ENCODE peak calls at places on chromosome 20, in seven cellular contexts. H is PC-3, W is MM.1S, X is neural progenitor cell, U is OCI-LY7, T is HCT116, M is hepatocyte. G is an unnamed sample.
A peak's percentile ranks its signal among the peaks of the same experiment; 100 is the strongest.

GRCh38 chr20:52975024-52975732 is 3.0 kb downstream of the TSHZ2 start:
- DNase-seq in H (peak; percentile 38), W (no peak), M (no peak), T (no peak), U (no peak), X (no peak), G (peak; percentile 37)

GRCh38 chr20:58504566-58504965 is 10.6 kb downstream of the APCDD1L start:
- DNase-seq in T (no peak), H (no peak), U (no peak), W (no peak), X (no peak), M (no peak), G (no peak)

GRCh38 chr20:6769953-6770831 is 2.7 kb downstream of the BMP2 start:
- DNase-seq in X (peak; percentile 64), T (no peak), H (no peak), U (no peak), W (no peak), M (peak; percentile 79), G (peak; percentile 23)

GRCh38 chr20:43572891-43573290 is 14.1 kb downstream of the SGK2 start:
- DNase-seq in W (no peak), X (no peak), H (no peak), U (no peak), T (no peak), M (no peak), G (no peak)

GRCh38 chr20:43840382-43841070 is 74.1 kb upstream of the TOX2 start:
- DNase-seq in M (no peak), U (peak; percentile 60), X (peak; percentile 60), W (peak; percentile 29), T (peak; percentile 12), H (peak; percentile 68), G (peak; percentile 71)

GRCh38 chr20:21490105-21490504 is 23.8 kb downstream of the NKX2-2 start:
- DNase-seq in U (no peak), X (no peak), T (no peak), H (peak; percentile 45), W (no peak), M (no peak), G (no peak)

GRCh38 chr20:33664762-33665144 is 2.0 kb upstream of the ACTL10 start:
- DNase-seq in U (no peak), H (no peak), X (no peak), M (no peak), T (no peak), W (no peak), G (peak; percentile 39)

GRCh38 chr20:50259705-50260479 is 69.3 kb downstream of the CEBPB start:
- DNase-seq in M (no peak), T (no peak), H (no peak), W (no peak), X (no peak), U (no peak), G (no peak)

GRCh38 chr20:49288784-49289696 is 11.2 kb upstream of the ZNFX1 start:
- DNase-seq in X (no peak), T (no peak), W (no peak), M (peak; percentile 48), U (no peak), H (peak; percentile 87), G (no peak)

GRCh38 chr20:8116067-8116811 is 15.8 kb upstream of the PLCB1 start:
- DNase-seq in T (no peak), X (no peak), H (no peak), U (no peak), W (no peak), M (no peak), G (no peak)

GRCh38 chr20:50848341-50848808 is 53.5 kb downstream of the BCAS4 start:
- DNase-seq in M (no peak), W (no peak), U (peak; percentile 45), T (no peak), H (no peak), X (no peak), G (no peak)

GRCh38 chr20:52256465-52256864 is 64.9 kb upstream of the ZFP64 start:
- DNase-seq in W (no peak), U (no peak), T (no peak), M (no peak), H (no peak), X (no peak), G (no peak)

GRCh38 chr20:1324598-1325172 is 4.3 kb downstream of the SDCBP2 start:
- DNase-seq in H (peak; percentile 66), M (no peak), X (no peak), T (no peak), W (no peak), U (no peak), G (no peak)

GRCh38 chr20:1094706-1095220 is 23.6 kb upstream of the PSMF1 start:
- DNase-seq in U (no peak), W (no peak), M (no peak), H (no peak), X (no peak), T (no peak), G (peak; percentile 42)

GRCh38 chr20:50120935-50121693 is 8.2 kb upstream of the UBE2V1 start:
- DNase-seq in H (peak; percentile 87), M (peak; percentile 61), W (peak; percentile 70), T (peak; percentile 56), X (peak; percentile 70), U (peak; percentile 54), G (peak; percentile 83)

GRCh38 chr20:20743511-20744169 is 31.2 kb upstream of the RALGAPA2 start:
- DNase-seq in X (peak; percentile 83), W (no peak), U (no peak), M (peak; percentile 56), T (no peak), H (no peak), G (no peak)

GRCh38 chr20:57008217-57008616 is 258.2 kb downstream of the BMP7 start:
- DNase-seq in M (no peak), U (no peak), W (no peak), H (peak; percentile 76), X (peak; percentile 16), T (no peak), G (no peak)

GRCh38 chr20:6430381-6430780 is 307.6 kb upstream of the FERMT1 start:
- DNase-seq in X (no peak), H (no peak), W (no peak), M (no peak), U (no peak), T (no peak), G (no peak)

GRCh38 chr20:50911716-50912115 is 19.5 kb downstream of the ADNP start:
- DNase-seq in W (no peak), M (no peak), X (no peak), T (no peak), U (no peak), H (no peak), G (no peak)

GRCh38 chr20:51400051-51400926 is 142.2 kb downstream of the NFATC2 start:
- DNase-seq in H (no peak), U (peak; percentile 81), X (no peak), M (no peak), W (peak; percentile 93), T (no peak), G (no peak)

GRCh38 chr20:4227085-4227821 is 211.9 kb upstream of the RNF24 start:
- DNase-seq in M (no peak), X (peak; percentile 45), W (peak; percentile 16), U (peak; percentile 8), H (peak; percentile 69), T (no peak), G (no peak)
- TF ChIP-seq CTCF in M (peak; percentile 17), X (peak; percentile 48), W (peak; percentile 53), U (peak; percentile 58), H (peak; percentile 68), T (peak; percentile 74), G (peak; percentile 69)

GRCh38 chr20:36441416-36441815 is 99.9 kb upstream of the MYL9 start:
- DNase-seq in T (no peak), U (no peak), X (no peak), W (no peak), H (no peak), M (no peak), G (no peak)

GRCh38 chr20:36446557-36446956 is 94.8 kb upstream of the MYL9 start:
- DNase-seq in M (no peak), X (no peak), U (no peak), T (no peak), H (no peak), W (no peak), G (no peak)

GRCh38 chr20:36449663-36450062 is 91.7 kb upstream of the MYL9 start:
- DNase-seq in T (no peak), X (no peak), U (no peak), M (no peak), W (no peak), H (no peak), G (no peak)

GRCh38 chr20:36445847-36446246 is 95.5 kb upstream of the MYL9 start:
- DNase-seq in M (no peak), X (no peak), U (no peak), W (no peak), H (no peak), T (no peak), G (no peak)

GRCh38 chr20:36447101-36447500 is 94.2 kb upstream of the MYL9 start:
- DNase-seq in U (no peak), W (no peak), H (peak; percentile 48), X (no peak), M (peak; percentile 36), T (no peak), G (no peak)
- TF ChIP-seq EZH2phosphoT487 in U (no peak), W (no peak), H (no peak), X (no peak), M (no peak), T (no peak), G (no peak)

GRCh38 chr20:12967932-12968331 is 40.8 kb upstream of the SPTLC3 start:
- DNase-seq in X (no peak), W (no peak), U (no peak), M (no peak), H (no peak), T (no peak), G (no peak)

GRCh38 chr20:12966468-12967085 is 42.2 kb upstream of the SPTLC3 start:
- DNase-seq in U (no peak), T (no peak), H (peak; percentile 75), W (peak; percentile 37), X (peak; percentile 23), M (peak; percentile 60), G (no peak)

GRCh38 chr20:12969071-12969669 is 39.6 kb upstream of the SPTLC3 start:
- DNase-seq in H (peak; percentile 94), M (no peak), T (no peak), U (no peak), W (no peak), X (no peak), G (no peak)

GRCh38 chr20:12968472-12968871 is 40.3 kb upstream of the SPTLC3 start:
- DNase-seq in H (no peak), T (no peak), X (no peak), W (peak; percentile 55), U (no peak), M (no peak), G (no peak)

DNA sequence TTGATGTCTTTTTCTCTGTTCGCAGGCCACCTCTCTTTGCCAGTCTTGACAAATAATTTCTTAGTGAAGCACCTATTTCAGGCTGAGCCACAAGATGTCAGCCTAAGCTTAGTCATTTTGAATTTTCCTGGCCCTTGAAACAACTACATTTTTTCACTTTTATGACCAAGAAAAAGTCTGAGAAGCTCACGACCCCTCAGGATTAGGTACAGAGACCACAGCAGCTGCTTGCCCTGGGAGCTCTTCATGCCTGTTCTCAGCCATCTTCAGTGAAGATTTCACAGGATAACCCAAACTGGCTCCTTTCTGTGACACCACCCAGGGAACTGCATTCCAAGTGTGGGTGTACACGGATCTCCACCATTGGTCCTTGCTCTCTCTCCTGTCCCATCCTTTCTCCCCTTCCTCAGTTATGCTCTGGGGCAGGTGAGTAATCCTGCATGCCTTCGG is 38.4 kb upstream of the SPTLC3 start:
- DNase-seq in M (peak; percentile 60), T (no peak), U (peak; percentile 11), W (peak; percentile 35), H (peak; percentile 84), X (peak; percentile 56), G (no peak)
- TF ChIP-seq CTCF in M (peak; percentile 82), T (no peak), U (peak; percentile 70), W (peak; percentile 45), H (peak; percentile 88), X (peak; percentile 68), G (no peak)

GRCh38 chr20:5078399-5078958 is 41.3 kb downstream of the PCNA start:
- DNase-seq in H (peak; percentile 33), X (no peak), W (peak; percentile 97), T (no peak), M (no peak), U (peak; percentile 90), G (no peak)
- TF ChIP-seq EZH2phosphoT487 in H (no peak), X (no peak), W (no peak), T (no peak), M (no peak), U (no peak), G (no peak)